ENCODE peak calls at places on chromosomes 5 and 9, in six cellular contexts. O is HTR-8/SVneo; N is stimulated activated CD4-positive, alpha-beta T cell treated with anti-CD3 and anti-CD28 coated beads, Interleukin-15, amount 100 ng/mL, for 48 hours; K is cardiac fibroblast; V is aorta; E is AG09319. F is an unnamed sample.

GRCh38 chr9:124133752-124134151 is 122.2 kb downstream of the LHX2 start:
- DNase-seq in O (no peak), E (no peak), V (no peak), K (peak; percentile 67), N (peak; percentile 12), F (no peak)

GRCh38 chr9:115015018-115015635 is 84.7 kb upstream of the TNFSF8 start:
- DNase-seq in V (no peak), K (peak; percentile 71), O (peak; percentile 41), N (no peak), E (peak; percentile 22), F (no peak)

GRCh38 chr9:95124582-95125359 is 192.7 kb downstream of the FANCC start:
- DNase-seq in E (no peak), K (no peak), V (no peak), O (no peak), N (no peak), F (no peak)

GRCh38 chr5:122844916-122845252 is 529 bp upstream of the SNX24 start:
- DNase-seq in K (no peak), E (no peak), N (no peak), V (no peak), O (no peak), F (no peak)

GRCh38 chr5:15105799-15106393 is 234.3 kb upstream of the ANKH start:
- DNase-seq in V (no peak), K (peak; percentile 69), O (peak; percentile 66), N (peak; percentile 14), E (peak; percentile 16), F (peak; percentile 66)

GRCh38 chr5:79507251-79508205 is 6.4 kb downstream of the HOMER1 start:
- DNase-seq in K (no peak), E (no peak), V (no peak), O (no peak), N (no peak), F (no peak)

GRCh38 chr9:90053027-90053426 is 448.2 kb downstream of the GADD45G start:
- DNase-seq in O (no peak), N (peak; percentile 10), K (no peak), E (no peak), V (no peak), F (no peak)

GRCh38 chr5:109939109-109939682 is 249.5 kb downstream of the MAN2A1 start:
- DNase-seq in V (no peak), N (no peak), E (no peak), K (peak; percentile 94), O (peak; percentile 10), F (no peak)

GRCh38 chr9:16521868-16522381 is 348.5 kb downstream of the BNC2 start:
- DNase-seq in V (no peak), N (no peak), O (peak; percentile 24), E (peak; percentile 83), K (peak; percentile 79), F (peak; percentile 94)

GRCh38 chr5:14108170-14108996 is 34.8 kb upstream of the TRIO start:
- DNase-seq in O (peak; percentile 87), V (peak; percentile 77), N (peak; percentile 5), K (peak; percentile 96), E (no peak), F (peak; percentile 78)

F was measured in HFF-Myc.